ENCODE peak calls at places on chromosomes 4 and X, in seven cellular contexts. H, M, F, R, P, Q and L are unnamed samples. For H3K27me3 and H3K4me1, the result is how much of the 10 kb centered on the place peaks cover.

GRCh38 chr4:97624204-97624603 is 519.1 kb downstream of the STPG2 start:
- DNase-seq in P (no peak), F (no peak), H (no peak), M (no peak), Q (no peak), R (no peak), L (no peak)

GRCh38 chr4:2248821-2249261 is 6.9 kb upstream of the HAUS3 start:
- DNase-seq in F (no peak), Q (no peak), H (peak), M (no peak), R (no peak), P (no peak), L (no peak)

GRCh38 chr4:4541040-4541631 is 712 bp downstream of the STX18 start:
- DNase-seq in M (no peak), Q (peak), F (no peak), H (no peak), R (peak), P (peak), L (peak)

GRCh38 chrX:12611471-12611870 is 179.7 kb upstream of the PRPS2 start:
- DNase-seq in R (no peak), P (no peak), F (no peak), Q (no peak), M (no peak), H (no peak), L (no peak)

GRCh38 chr4:142645478-142646108 is 200.5 kb downstream of the INPP4B start:
- DNase-seq in P (no peak), F (no peak), Q (no peak), R (no peak), M (no peak), H (no peak), L (no peak)

GRCh38 chrX:11758400-11759171 is 549 bp downstream of the MSL3 start:
- DNase-seq in R (peak), M (peak), F (peak), H (peak), P (peak), Q (peak), L (peak)

GRCh38 chrX:2627272-2627867 is 63.7 kb upstream of the CD99 start:
- DNase-seq in H (no peak), R (peak), M (peak), Q (no peak), P (no peak), F (peak), L (no peak)

GRCh38 chrX:118345045-118345400 is 883 bp upstream of the WDR44 start:
- DNase-seq in Q (no peak), F (no peak), H (no peak), M (no peak), R (no peak), P (no peak), L (no peak)

GRCh38 chr4:95105983-95106382 is 348.2 kb downstream of the BMPR1B start:
- DNase-seq in Q (no peak), M (no peak), H (no peak), F (no peak), P (no peak), R (no peak), L (no peak)

GRCh38 chr4:80948161-80948560 is 82.3 kb upstream of the BMP3 start:
- DNase-seq in M (no peak), P (no peak), R (no peak), H (no peak), F (no peak), Q (no peak), L (no peak)

GRCh38 chr4:71992571-71992970 is 39.2 kb upstream of the NPFFR2 start:
- DNase-seq in P (no peak), F (no peak), Q (no peak), R (no peak), M (no peak), H (no peak), L (no peak)

GRCh38 chr4:55216871-55217635 is 91.7 kb upstream of the KDR start:
- DNase-seq in Q (no peak), F (no peak), R (no peak), P (no peak), H (no peak), M (no peak), L (no peak)

GRCh38 chr4:182808673-182809416 is 108.3 kb downstream of the DCTD start:
- DNase-seq in F (no peak), M (no peak), H (no peak), P (no peak), Q (no peak), R (no peak), L (no peak)

GRCh38 chr4:43837171-43837570 is 611.4 kb downstream of the KCTD8 start:
- DNase-seq in R (no peak), P (no peak), M (no peak), Q (no peak), F (no peak), H (no peak), L (no peak)

GRCh38 chrX:32877592-32877991 is 333.8 kb downstream of the DMD start:
- DNase-seq in P (no peak), H (peak), F (peak), R (no peak), Q (no peak), M (no peak), L (no peak)

GRCh38 chrX:22742174-22742573 is 257.6 kb upstream of the DDX53 start:
- DNase-seq in H (no peak), F (no peak), Q (no peak), P (no peak), M (no peak), R (no peak), L (no peak)

GRCh38 chrX:110081740-110082139 is 78.8 kb downstream of the TMEM164 start:
- DNase-seq in F (no peak), R (no peak), Q (no peak), H (no peak), P (no peak), M (no peak), L (no peak)

GRCh38 chr4:182174979-182175378 is 68.2 kb upstream of the TENM3 start:
- DNase-seq in H (no peak), F (no peak), P (no peak), Q (no peak), M (no peak), R (no peak), L (no peak)

GRCh38 chrX:119015407-119016242 is 41.2 kb downstream of the LONRF3 start:
- DNase-seq in P (peak), Q (peak), M (peak), R (peak), F (no peak), H (peak), L (peak)

GRCh38 chr4:98506462-98507132 is 151.8 kb downstream of the TSPAN5 start:
- DNase-seq in F (no peak), M (no peak), P (no peak), H (no peak), R (peak), Q (no peak), L (no peak)

GRCh38 chr4:41883988-41884737 is 51.1 kb upstream of the TMEM33 start:
- DNase-seq in R (no peak), F (no peak), H (no peak), M (no peak), P (no peak), Q (no peak), L (no peak)
- H3K27me3 ChIP-seq in R (under half), F (half or more), H (under half), M (under half), P (half or more), Q (under half), L (under half)

GRCh38 chr4:8015512-8015911 is 75.9 kb upstream of the AFAP1 start:
- DNase-seq in F (no peak), P (no peak), M (no peak), R (no peak), Q (no peak), H (no peak), L (no peak)
- H3K4me3 ChIP-seq in F (no peak), P (no peak), M (no peak), R (no peak), Q (no peak), H (no peak), L (no peak)

GRCh38 chr4:87118826-87119225 is 101.6 kb downstream of the KLHL8 start:
- DNase-seq in M (no peak), H (no peak), R (no peak), Q (no peak), P (no peak), F (no peak), L (no peak)
- H3K4me1 ChIP-seq in M (under half), H (under half), R (under half), Q (under half), P (under half), F (under half), L (under half)

GRCh38 chr4:159105761-159106243 is 2.9 kb downstream of the RAPGEF2 start:
- DNase-seq in Q (no peak), H (no peak), M (no peak), F (no peak), P (no peak), R (no peak), L (no peak)
- H3K27me3 ChIP-seq in Q (under half), H (under half), M (under half), F (under half), P (under half), R (under half), L (under half)

GRCh38 chrX:152445926-152446325 is 5.2 kb downstream of the GABRA3 start:
- DNase-seq in F (no peak), Q (no peak), P (no peak), H (no peak), R (no peak), M (no peak), L (no peak)
- H3K4me3 ChIP-seq in F (no peak), Q (no peak), P (no peak), H (no peak), R (no peak), M (no peak), L (no peak)

GRCh38 chr4:151206241-151207005 is 70.5 kb upstream of the PRSS48 start:
- DNase-seq in Q (no peak), R (peak), P (no peak), F (no peak), M (no peak), H (no peak), L (no peak)

GRCh38 chr4:151207186-151207585 is 69.8 kb upstream of the PRSS48 start:
- DNase-seq in F (no peak), R (peak), M (no peak), Q (no peak), P (no peak), H (no peak), L (no peak)

GRCh38 chr4:151202851-151203455 is 74.0 kb upstream of the PRSS48 start:
- DNase-seq in R (no peak), P (no peak), Q (no peak), M (no peak), F (no peak), H (no peak), L (no peak)

GRCh38 chr4:151205722-151206121 is 71.2 kb upstream of the PRSS48 start:
- DNase-seq in Q (no peak), H (no peak), R (peak), P (no peak), F (no peak), M (no peak), L (no peak)

DNA sequence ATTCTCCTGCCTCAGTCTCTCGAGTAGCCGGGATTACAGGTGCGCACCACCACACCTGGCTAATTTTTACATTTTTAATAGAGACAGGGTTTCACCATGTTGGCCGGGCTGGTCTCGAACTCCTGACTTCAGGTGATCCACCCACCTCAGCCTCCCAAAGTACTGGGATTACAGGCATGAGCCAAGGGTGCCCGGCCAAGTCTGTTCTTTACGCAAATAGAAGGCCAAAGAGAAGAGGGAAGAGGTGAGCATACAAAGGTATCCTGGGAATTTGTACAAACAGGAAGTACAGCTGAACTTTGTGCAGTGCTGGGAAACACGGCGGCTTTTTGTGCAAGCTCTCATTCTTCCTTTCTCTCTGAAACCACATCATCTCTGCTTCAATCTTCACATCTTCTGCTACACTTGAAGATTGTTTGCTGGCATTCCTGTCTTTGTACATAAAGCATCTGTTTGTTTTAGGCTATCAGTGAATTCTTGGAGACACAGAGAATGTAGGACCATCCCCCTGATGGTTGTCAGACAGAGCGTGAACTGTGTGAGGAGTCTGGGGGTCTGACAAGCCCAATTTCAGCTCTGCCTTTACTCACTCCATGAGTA is 71.9 kb upstream of the PRSS48 start:
- DNase-seq in R (peak), F (no peak), P (no peak), H (no peak), M (no peak), Q (no peak), L (peak)
- H3K4me1 ChIP-seq in R (under half), F (under half), P (under half), H (under half), M (under half), Q (under half), L (under half)

GRCh38 chrX:40009890-40010289 is 87.9 kb downstream of the BCOR start:
- DNase-seq in M (no peak), H (no peak), F (no peak), Q (no peak), P (no peak), R (no peak), L (no peak)

GRCh38 chrX:40012800-40013682 is 84.7 kb downstream of the BCOR start:
- DNase-seq in M (peak), H (peak), R (peak), Q (peak), P (peak), F (no peak), L (peak)

GRCh38 chrX:40010550-40011364 is 87.0 kb downstream of the BCOR start:
- DNase-seq in F (no peak), P (no peak), M (no peak), Q (no peak), R (no peak), H (no peak), L (peak)

GRCh38 chrX:40012039-40012799 is 85.5 kb downstream of the BCOR start:
- DNase-seq in H (no peak), M (peak), F (no peak), R (peak), Q (peak), P (peak), L (peak)

DNA sequence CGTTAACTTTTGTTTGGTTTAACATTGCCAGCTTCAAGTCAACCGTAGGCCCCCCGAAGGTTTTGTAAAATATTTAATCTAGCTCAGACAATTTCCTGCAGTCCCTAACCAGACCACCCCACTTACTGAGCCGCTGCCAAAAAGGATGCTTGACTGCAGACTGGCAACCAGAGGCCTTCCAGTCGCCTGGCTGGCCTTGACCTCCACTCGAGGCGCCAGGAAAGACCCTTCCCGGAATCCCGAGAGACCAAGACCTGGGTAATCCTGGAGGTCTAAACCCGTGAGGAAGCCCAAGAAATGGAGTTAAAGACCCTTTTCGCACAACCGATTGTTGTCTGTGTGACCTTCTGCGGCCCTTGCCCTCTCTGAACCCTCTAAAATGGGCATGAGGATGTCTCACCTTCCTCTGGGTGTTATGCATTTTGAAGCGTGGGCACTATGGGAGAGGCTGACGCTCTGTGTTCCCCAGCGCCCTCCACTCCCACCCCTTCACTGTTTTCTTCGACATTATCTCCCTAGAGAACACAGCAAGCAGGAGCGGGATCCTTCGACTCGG is 86.2 kb downstream of the BCOR start:
- DNase-seq in R (no peak), F (no peak), Q (no peak), P (no peak), H (no peak), M (peak), L (no peak)
- H3K27me3 ChIP-seq in R (under half), F (half or more), Q (under half), P (under half), H (half or more), M (under half), L (under half)

DNA sequence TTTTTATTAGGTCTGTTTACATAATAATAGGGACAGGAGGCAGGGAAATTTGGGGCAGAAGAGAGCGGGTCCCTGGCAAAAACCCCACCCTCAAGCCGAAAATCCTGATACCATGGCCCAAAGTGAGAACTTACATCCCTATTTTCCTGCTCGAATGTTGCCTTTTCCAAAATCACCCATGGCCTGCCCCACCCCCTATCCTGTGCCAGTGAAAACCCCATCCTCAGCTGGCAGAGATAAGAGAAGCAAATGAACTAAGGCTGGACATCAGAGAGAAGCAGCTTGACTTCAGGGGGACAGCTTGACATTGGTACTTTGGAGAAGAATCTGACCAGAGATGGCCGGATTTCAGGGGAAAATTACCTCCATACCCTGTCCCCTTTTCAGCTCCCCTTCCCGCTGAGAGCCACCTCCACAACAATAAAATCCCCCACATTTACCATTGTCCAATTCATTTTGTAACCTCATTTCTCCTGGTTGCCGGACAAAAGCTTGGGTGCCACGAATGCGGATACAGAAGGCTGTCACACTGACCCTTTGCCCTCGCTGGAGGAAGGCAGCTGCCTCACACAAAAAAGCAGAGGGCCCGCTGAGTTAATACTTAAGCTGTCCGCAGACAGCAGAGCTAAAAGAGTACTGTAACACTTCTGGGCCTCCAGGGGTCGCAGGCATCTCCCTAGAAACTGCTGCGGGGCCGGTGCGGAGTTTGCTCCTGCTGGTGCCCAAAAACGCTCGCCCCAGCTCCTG is 196.2 kb downstream of the SNCA start:
- DNase-seq in Q (no peak), P (peak), M (no peak), R (peak), H (no peak), F (peak), L (peak)
- H3K4me3 ChIP-seq in Q (no peak), P (no peak), M (no peak), R (no peak), H (no peak), F (peak), L (peak)